ENCODE peak calls at places on chromosomes 16 and 17, in nine cellular contexts. One of them, this sample, is unnamed.

GRCh38 chr16:19885456-19886060 is 910 bp upstream of the GPRC5B start:
- DNase-seq in HCT116: no peak
- DNase-seq in dorsolateral prefrontal cortex: no peak
- DNase-seq in lower leg skin: peak; percentile 88
- DNase-seq in mucosa of descending colon: peak; percentile 46
- DNase-seq in NB4: peak; percentile 11
- DNase-seq in RWPE1: no peak
- DNase-seq in keratinocyte: no peak
- DNase-seq in heart left ventricle: no peak
- DNase-seq in this sample: no peak

GRCh38 chr16:78748471-78748929 is 649.0 kb downstream of the WWOX start:
- DNase-seq in HCT116: no peak
- DNase-seq in dorsolateral prefrontal cortex: no peak
- DNase-seq in lower leg skin: no peak
- DNase-seq in mucosa of descending colon: no peak
- DNase-seq in NB4: no peak
- DNase-seq in RWPE1: peak; percentile 37
- DNase-seq in keratinocyte: no peak
- DNase-seq in heart left ventricle: no peak
- DNase-seq in this sample: no peak

GRCh38 chr16:31113420-31114124 is 3.9 kb upstream of the KAT8 start:
- DNase-seq in HCT116: no peak
- DNase-seq in dorsolateral prefrontal cortex: no peak
- DNase-seq in lower leg skin: no peak
- DNase-seq in mucosa of descending colon: no peak
- DNase-seq in NB4: peak; percentile 59
- DNase-seq in RWPE1: no peak
- DNase-seq in keratinocyte: no peak
- DNase-seq in heart left ventricle: no peak
- DNase-seq in this sample: no peak

GRCh38 chr17:82350182-82351030 is 8.6 kb upstream of the TEX19 start:
- DNase-seq in HCT116: peak; percentile 56
- DNase-seq in dorsolateral prefrontal cortex: no peak
- DNase-seq in lower leg skin: no peak
- DNase-seq in mucosa of descending colon: no peak
- DNase-seq in NB4: peak; percentile 31
- DNase-seq in RWPE1: no peak
- DNase-seq in keratinocyte: no peak
- DNase-seq in heart left ventricle: no peak
- DNase-seq in this sample: peak; percentile 52

GRCh38 chr17:46764709-46765401 is 53.6 kb downstream of the WNT3 start:
- DNase-seq in HCT116: no peak
- DNase-seq in dorsolateral prefrontal cortex: peak; percentile 41
- DNase-seq in lower leg skin: peak; percentile 84
- DNase-seq in mucosa of descending colon: no peak
- DNase-seq in NB4: peak; percentile 71
- DNase-seq in RWPE1: peak; percentile 42
- DNase-seq in keratinocyte: no peak
- DNase-seq in heart left ventricle: peak; percentile 69
- DNase-seq in this sample: no peak

GRCh38 chr17:5759501-5759925 is 175.2 kb upstream of the NLRP1 start:
- DNase-seq in HCT116: no peak
- DNase-seq in dorsolateral prefrontal cortex: no peak
- DNase-seq in lower leg skin: no peak
- DNase-seq in mucosa of descending colon: no peak
- DNase-seq in NB4: no peak
- DNase-seq in RWPE1: peak; percentile 26
- DNase-seq in keratinocyte: no peak
- DNase-seq in heart left ventricle: no peak
- DNase-seq in this sample: no peak

GRCh38 chr16:57167951-57168350 is 17.9 kb downstream of the PSME3IP1 start:
- DNase-seq in HCT116: peak; percentile 36
- DNase-seq in dorsolateral prefrontal cortex: no peak
- DNase-seq in lower leg skin: no peak
- DNase-seq in mucosa of descending colon: no peak
- DNase-seq in NB4: peak; percentile 89
- DNase-seq in RWPE1: peak; percentile 46
- DNase-seq in keratinocyte: no peak
- DNase-seq in heart left ventricle: no peak
- DNase-seq in this sample: no peak

GRCh38 chr17:57927048-57927723 is 28.0 kb downstream of the CUEDC1 start:
- DNase-seq in HCT116: no peak
- DNase-seq in dorsolateral prefrontal cortex: peak; percentile 67
- DNase-seq in lower leg skin: no peak
- DNase-seq in mucosa of descending colon: no peak
- DNase-seq in NB4: no peak
- DNase-seq in RWPE1: peak; percentile 47
- DNase-seq in keratinocyte: no peak
- DNase-seq in heart left ventricle: peak; percentile 56
- DNase-seq in this sample: no peak

GRCh38 chr17:12242390-12242954 is 221.8 kb downstream of the MAP2K4 start:
- DNase-seq in HCT116: no peak
- DNase-seq in dorsolateral prefrontal cortex: no peak
- DNase-seq in lower leg skin: no peak
- DNase-seq in mucosa of descending colon: no peak
- DNase-seq in NB4: no peak
- DNase-seq in RWPE1: no peak
- DNase-seq in keratinocyte: no peak
- DNase-seq in heart left ventricle: no peak
- DNase-seq in this sample: no peak

GRCh38 chr16:73124097-73124652 is 76.2 kb upstream of the ZFHX3 start:
- DNase-seq in HCT116: no peak
- DNase-seq in dorsolateral prefrontal cortex: no peak
- DNase-seq in lower leg skin: no peak
- DNase-seq in mucosa of descending colon: no peak
- DNase-seq in NB4: no peak
- DNase-seq in RWPE1: no peak
- DNase-seq in keratinocyte: no peak
- DNase-seq in heart left ventricle: no peak
- DNase-seq in this sample: no peak

GRCh38 chr17:67385122-67385988 is 8.3 kb downstream of the PITPNC1 start:
- DNase-seq in HCT116: no peak
- DNase-seq in dorsolateral prefrontal cortex: no peak
- DNase-seq in lower leg skin: no peak
- DNase-seq in mucosa of descending colon: no peak
- DNase-seq in NB4: no peak
- DNase-seq in RWPE1: no peak
- DNase-seq in keratinocyte: no peak
- DNase-seq in heart left ventricle: no peak
- DNase-seq in this sample: no peak

GRCh38 chr17:32931686-32932085 is 3.7 kb downstream of the TMEM98 start:
- DNase-seq in HCT116: no peak
- DNase-seq in dorsolateral prefrontal cortex: no peak
- DNase-seq in lower leg skin: no peak
- DNase-seq in mucosa of descending colon: no peak
- DNase-seq in NB4: no peak
- DNase-seq in RWPE1: no peak
- DNase-seq in keratinocyte: no peak
- DNase-seq in heart left ventricle: no peak
- DNase-seq in this sample: no peak

GRCh38 chr17:77535892-77536291 is 395.1 kb downstream of the SEC14L1 start:
- DNase-seq in HCT116: no peak
- DNase-seq in dorsolateral prefrontal cortex: no peak
- DNase-seq in lower leg skin: no peak
- DNase-seq in mucosa of descending colon: no peak
- DNase-seq in NB4: no peak
- DNase-seq in RWPE1: no peak
- DNase-seq in keratinocyte: no peak
- DNase-seq in heart left ventricle: no peak
- DNase-seq in this sample: no peak

GRCh38 chr16:2156025-2156848 is 655 bp downstream of the TRAF7 start:
- DNase-seq in HCT116: no peak
- DNase-seq in dorsolateral prefrontal cortex: no peak
- DNase-seq in lower leg skin: no peak
- DNase-seq in mucosa of descending colon: peak; percentile 66
- DNase-seq in NB4: peak; percentile 63
- DNase-seq in RWPE1: no peak
- DNase-seq in keratinocyte: no peak
- DNase-seq in heart left ventricle: no peak
- DNase-seq in this sample: no peak

GRCh38 chr17:50352072-50352692 is 6.3 kb downstream of the XYLT2 start:
- DNase-seq in HCT116: no peak
- DNase-seq in dorsolateral prefrontal cortex: no peak
- DNase-seq in lower leg skin: peak; percentile 81
- DNase-seq in mucosa of descending colon: peak; percentile 12
- DNase-seq in NB4: no peak
- DNase-seq in RWPE1: no peak
- DNase-seq in keratinocyte: no peak
- DNase-seq in heart left ventricle: peak; percentile 42
- DNase-seq in this sample: no peak

GRCh38 chr17:79188048-79188447 is 113.4 kb downstream of the ENGASE start:
- DNase-seq in HCT116: peak; percentile 10
- DNase-seq in dorsolateral prefrontal cortex: peak; percentile 60
- DNase-seq in lower leg skin: no peak
- DNase-seq in mucosa of descending colon: peak; percentile 40
- DNase-seq in NB4: peak; percentile 26
- DNase-seq in RWPE1: peak; percentile 71
- DNase-seq in keratinocyte: no peak
- DNase-seq in heart left ventricle: no peak
- DNase-seq in this sample: no peak

GRCh38 chr17:66268247-66268927 is 34.0 kb upstream of the PRKCA start:
- DNase-seq in HCT116: no peak
- DNase-seq in dorsolateral prefrontal cortex: no peak
- DNase-seq in lower leg skin: no peak
- DNase-seq in mucosa of descending colon: no peak
- DNase-seq in NB4: no peak
- DNase-seq in RWPE1: no peak
- DNase-seq in keratinocyte: no peak
- DNase-seq in heart left ventricle: no peak
- DNase-seq in this sample: no peak

DNA sequence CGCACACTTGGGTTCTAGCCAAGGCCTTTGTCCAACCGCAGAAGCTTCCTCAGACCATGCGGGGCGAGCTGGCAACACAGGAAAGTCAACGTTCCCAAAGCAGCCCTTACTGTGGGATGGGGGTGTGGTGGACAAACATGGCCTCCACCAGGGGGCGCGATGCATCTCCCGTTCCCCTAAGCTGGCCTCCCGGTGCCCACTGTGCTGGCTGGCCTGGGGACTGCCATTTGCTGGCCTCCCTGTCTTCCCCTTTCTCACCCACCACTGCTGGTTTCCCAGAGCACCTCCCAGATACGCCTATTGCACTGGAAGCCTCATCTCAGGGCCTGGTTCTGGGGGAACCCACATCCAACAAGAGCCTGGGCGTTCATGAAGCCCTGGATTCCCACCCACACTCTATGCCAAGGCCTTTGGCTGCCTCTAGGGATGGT is 145.3 kb downstream of the IRF8 start:
- DNase-seq in HCT116: peak; percentile 57
- DNase-seq in dorsolateral prefrontal cortex: no peak
- DNase-seq in lower leg skin: no peak
- DNase-seq in mucosa of descending colon: peak; percentile 51
- DNase-seq in NB4: peak; percentile 78
- DNase-seq in RWPE1: peak; percentile 38
- DNase-seq in keratinocyte: no peak
- DNase-seq in heart left ventricle: no peak
- DNase-seq in this sample: peak; percentile 40
- TF ChIP-seq CTCF in HCT116: peak; percentile 95
- TF ChIP-seq CTCF in dorsolateral prefrontal cortex: peak; percentile 20
- TF ChIP-seq CTCF in lower leg skin: no peak
- TF ChIP-seq CTCF in mucosa of descending colon: no peak
- TF ChIP-seq CTCF in NB4: peak; percentile 88
- TF ChIP-seq CTCF in RWPE1: peak; percentile 25
- TF ChIP-seq CTCF in keratinocyte: peak; percentile 62
- TF ChIP-seq CTCF in heart left ventricle: peak; percentile 11
- TF ChIP-seq CTCF in this sample: peak; percentile 52

GRCh38 chr17:15651001-15651582 is 31.6 kb upstream of the FBXW10B start:
- DNase-seq in HCT116: no peak
- DNase-seq in dorsolateral prefrontal cortex: no peak
- DNase-seq in lower leg skin: peak; percentile 85
- DNase-seq in mucosa of descending colon: peak; percentile 58
- DNase-seq in NB4: no peak
- DNase-seq in RWPE1: peak; percentile 5
- DNase-seq in keratinocyte: no peak
- DNase-seq in heart left ventricle: peak; percentile 21
- DNase-seq in this sample: no peak
- TF ChIP-seq CTCF in HCT116: no peak
- TF ChIP-seq CTCF in dorsolateral prefrontal cortex: no peak
- TF ChIP-seq CTCF in lower leg skin: no peak
- TF ChIP-seq CTCF in mucosa of descending colon: no peak
- TF ChIP-seq CTCF in NB4: no peak
- TF ChIP-seq CTCF in RWPE1: no peak
- TF ChIP-seq CTCF in keratinocyte: peak; percentile 54
- TF ChIP-seq CTCF in heart left ventricle: no peak
- TF ChIP-seq CTCF in this sample: no peak

GRCh38 chr17:59534583-59534982 is 30.8 kb upstream of the DHX40 start:
- DNase-seq in HCT116: peak; percentile 40
- DNase-seq in dorsolateral prefrontal cortex: no peak
- DNase-seq in lower leg skin: no peak
- DNase-seq in mucosa of descending colon: no peak
- DNase-seq in NB4: peak; percentile 36
- DNase-seq in RWPE1: no peak
- DNase-seq in keratinocyte: no peak
- DNase-seq in heart left ventricle: no peak
- DNase-seq in this sample: no peak

GRCh38 chr17:59533694-59534093 is 31.7 kb upstream of the DHX40 start:
- DNase-seq in HCT116: no peak
- DNase-seq in dorsolateral prefrontal cortex: no peak
- DNase-seq in lower leg skin: no peak
- DNase-seq in mucosa of descending colon: no peak
- DNase-seq in NB4: peak; percentile 54
- DNase-seq in RWPE1: no peak
- DNase-seq in keratinocyte: no peak
- DNase-seq in heart left ventricle: no peak
- DNase-seq in this sample: no peak

GRCh38 chr17:59542960-59543635 is 22.3 kb upstream of the DHX40 start:
- DNase-seq in HCT116: no peak
- DNase-seq in dorsolateral prefrontal cortex: no peak
- DNase-seq in lower leg skin: no peak
- DNase-seq in mucosa of descending colon: no peak
- DNase-seq in NB4: peak; percentile 9
- DNase-seq in RWPE1: no peak
- DNase-seq in keratinocyte: no peak
- DNase-seq in heart left ventricle: no peak
- DNase-seq in this sample: no peak

GRCh38 chr17:59538195-59538909 is 27.1 kb upstream of the DHX40 start:
- DNase-seq in HCT116: no peak
- DNase-seq in dorsolateral prefrontal cortex: no peak
- DNase-seq in lower leg skin: no peak
- DNase-seq in mucosa of descending colon: no peak
- DNase-seq in NB4: no peak
- DNase-seq in RWPE1: no peak
- DNase-seq in keratinocyte: no peak
- DNase-seq in heart left ventricle: no peak
- DNase-seq in this sample: no peak
- TF ChIP-seq CTCF in HCT116: no peak
- TF ChIP-seq CTCF in dorsolateral prefrontal cortex: no peak
- TF ChIP-seq CTCF in lower leg skin: no peak
- TF ChIP-seq CTCF in mucosa of descending colon: no peak
- TF ChIP-seq CTCF in NB4: no peak
- TF ChIP-seq CTCF in RWPE1: no peak
- TF ChIP-seq CTCF in keratinocyte: no peak
- TF ChIP-seq CTCF in heart left ventricle: no peak
- TF ChIP-seq CTCF in this sample: no peak

DNA sequence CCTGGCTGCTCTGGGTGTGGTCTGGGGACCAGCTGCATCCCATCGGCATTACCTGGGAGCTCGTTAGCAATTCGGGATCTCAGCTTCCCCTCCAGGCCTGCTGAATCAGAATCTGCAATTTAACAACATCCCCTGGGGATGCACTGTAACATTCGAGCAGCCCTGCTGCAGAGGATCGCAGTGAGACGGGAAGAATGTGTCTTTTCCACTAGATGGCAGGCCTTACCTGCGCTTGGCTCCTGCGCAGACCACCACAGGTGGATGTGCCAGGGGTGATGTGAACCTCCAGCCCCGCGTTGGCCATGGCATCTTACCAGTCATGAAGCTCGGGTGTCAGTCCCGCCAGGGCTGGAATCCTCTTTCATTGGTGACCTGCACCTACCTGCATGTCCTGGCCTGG is 209.9 kb downstream of the PRKCB start:
- DNase-seq in HCT116: no peak
- DNase-seq in dorsolateral prefrontal cortex: peak; percentile 55
- DNase-seq in lower leg skin: no peak
- DNase-seq in mucosa of descending colon: no peak
- DNase-seq in NB4: no peak
- DNase-seq in RWPE1: peak; percentile 14
- DNase-seq in keratinocyte: no peak
- DNase-seq in heart left ventricle: no peak
- DNase-seq in this sample: no peak
- TF ChIP-seq CTCF in HCT116: peak; percentile 53
- TF ChIP-seq CTCF in dorsolateral prefrontal cortex: peak; percentile 71
- TF ChIP-seq CTCF in lower leg skin: no peak
- TF ChIP-seq CTCF in mucosa of descending colon: no peak
- TF ChIP-seq CTCF in NB4: no peak
- TF ChIP-seq CTCF in RWPE1: peak; percentile 12
- TF ChIP-seq CTCF in keratinocyte: peak; percentile 71
- TF ChIP-seq CTCF in heart left ventricle: peak; percentile 15
- TF ChIP-seq CTCF in this sample: no peak